ENCODE peak calls at places on chromosomes 12 and 14, in eight cellular contexts. H is heart left ventricle; A is LoVo; R is activated T-cell treated with anti-CD3 and anti-CD28 coated beads for 24 hours; K is neuronal stem cell; C is activated T-helper 9 cell treated with anti-CD3 and anti-CD28 coated beads, Interleukin-2, amount 50 U/mL, for 16 hours; Q is cardiac fibroblast; M is activated gamma-delta T cell treated with Interleukin-2 at 50 U/mL for 16 hours. W is an unnamed sample.

GRCh38 chr12:43836455-43836989 is 641 bp downstream of the TMEM117 start:
- DNase-seq in R (no peak), C (no peak), A (peak), K (no peak), H (no peak), Q (peak), M (no peak), W (no peak)

GRCh38 chr14:94653321-94653720 is 41.1 kb downstream of the SERPINA3 start:
- DNase-seq in Q (no peak), A (no peak), R (no peak), K (no peak), M (no peak), H (no peak), C (no peak), W (no peak)

GRCh38 chr14:68210729-68211299 is 391.2 kb downstream of the RAD51B start:
- DNase-seq in M (peak), A (peak), R (peak), Q (peak), K (no peak), H (peak), C (peak), W (peak)

GRCh38 chr12:3913278-3913677 is 40.1 kb upstream of the PARP11 start:
- DNase-seq in H (no peak), Q (no peak), R (no peak), A (no peak), C (no peak), K (no peak), M (no peak), W (no peak)

GRCh38 chr14:30519961-30520360 is 39.0 kb upstream of the G2E3 start:
- DNase-seq in H (no peak), C (no peak), A (no peak), R (no peak), K (no peak), M (no peak), Q (no peak), W (no peak)

GRCh38 chr12:109951751-109952150 is 44.4 kb downstream of the GIT2 start:
- DNase-seq in A (no peak), M (no peak), R (no peak), K (no peak), Q (peak), H (peak), C (no peak), W (no peak)

GRCh38 chr12:79895804-79896203 is 39.1 kb downstream of the PPP1R12A start:
- DNase-seq in A (no peak), Q (no peak), K (no peak), C (no peak), H (no peak), M (no peak), R (no peak), W (no peak)

GRCh38 chr12:11698729-11699128 is 49.3 kb downstream of the ETV6 start:
- DNase-seq in C (no peak), H (no peak), A (no peak), R (no peak), M (no peak), K (no peak), Q (no peak), W (no peak)

GRCh38 chr12:11941601-11942360 is 129.0 kb upstream of the BCL2L14 start:
- DNase-seq in K (no peak), Q (peak), H (no peak), C (no peak), R (no peak), A (peak), M (no peak), W (no peak)

GRCh38 chr12:101715045-101715444 is 17.6 kb downstream of the CHPT1 start:
- DNase-seq in H (no peak), R (no peak), A (no peak), M (no peak), Q (no peak), C (no peak), K (no peak), W (no peak)

GRCh38 chr12:22046968-22047390 is 961 bp downstream of the CMAS start:
- DNase-seq in H (no peak), R (no peak), C (no peak), Q (no peak), M (no peak), A (no peak), K (no peak), W (no peak)